ENCODE peak calls at places on chromosomes 3 and 15, in six cellular contexts. F, U, A, O, V and R are unnamed samples.
A peak's percentile ranks its signal among the peaks of the same experiment; 100 is the strongest.

GRCh38 chr15:41870689-41871081 is 23.2 kb downstream of the SPTBN5 start:
- DNase-seq in V (peak; percentile 93), A (no peak), U (no peak), O (peak; percentile 60), F (no peak), R (no peak)

GRCh38 chr3:150745832-150746231 is 17.1 kb downstream of the SIAH2 start:
- DNase-seq in A (no peak), F (no peak), U (no peak), O (no peak), V (no peak), R (no peak)

GRCh38 chr15:74723754-74724334 is 1.5 kb downstream of the CYP1A1 start:
- DNase-seq in F (peak; percentile 25), V (peak; percentile 44), A (peak; percentile 66), O (no peak), U (no peak), R (peak; percentile 36)

GRCh38 chr3:22117751-22118346 is 366.8 kb upstream of the ZNF385D start:
- DNase-seq in U (peak; percentile 34), A (peak; percentile 37), O (no peak), F (no peak), V (no peak), R (no peak)

GRCh38 chr15:38479286-38479685 is 25.4 kb downstream of the FAM98B start:
- DNase-seq in F (no peak), U (no peak), O (no peak), A (no peak), V (no peak), R (no peak)

GRCh38 chr3:36689560-36689959 is 74.8 kb downstream of the DCLK3 start:
- DNase-seq in O (no peak), F (no peak), U (no peak), A (no peak), V (no peak), R (no peak)

GRCh38 chr3:177337548-177338331 is 140.5 kb upstream of the TBL1XR1 start:
- DNase-seq in O (peak; percentile 40), U (no peak), A (peak; percentile 43), V (peak; percentile 26), F (no peak), R (no peak)

GRCh38 chr3:42539871-42540714 is 37.6 kb downstream of the VIPR1 start:
- DNase-seq in U (no peak), F (peak; percentile 1), V (no peak), A (peak; percentile 39), O (peak; percentile 66), R (no peak)

GRCh38 chr3:135895106-135895733 is 70.3 kb upstream of the PPP2R3A start:
- DNase-seq in U (peak; percentile 69), F (peak; percentile 84), V (peak; percentile 92), O (peak; percentile 5), A (peak; percentile 76), R (peak; percentile 68)

GRCh38 chr3:66104535-66104934 is 65.8 kb upstream of the MAGI1 start:
- DNase-seq in F (no peak), U (no peak), A (no peak), O (no peak), V (no peak), R (no peak)

GRCh38 chr3:110608566-110608965 is 463.1 kb upstream of the NECTIN3 start:
- DNase-seq in V (peak; percentile 19), U (peak; percentile 53), F (no peak), O (no peak), A (no peak), R (no peak)

GRCh38 chr3:123119802-123120201 is 53.0 kb downstream of the PDIA5 start:
- DNase-seq in A (no peak), V (no peak), F (no peak), U (no peak), O (no peak), R (no peak)

GRCh38 chr3:42144209-42144608 is 53.1 kb downstream of the TRAK1 start:
- DNase-seq in U (no peak), F (no peak), V (no peak), A (no peak), O (no peak), R (no peak)

GRCh38 chr3:190443257-190443656 is 6.4 kb downstream of the TMEM207 start:
- DNase-seq in O (no peak), V (peak; percentile 68), U (no peak), F (no peak), A (no peak), R (peak; percentile 40)

GRCh38 chr3:133776794-133777438 is 28.7 kb upstream of the SRPRB start:
- DNase-seq in O (no peak), A (no peak), U (no peak), F (no peak), V (no peak), R (no peak)

GRCh38 chr15:56821721-56822425 is 88.6 kb upstream of the ZNF280D start:
- DNase-seq in F (peak; percentile 32), V (peak; percentile 60), A (peak; percentile 77), U (no peak), O (peak; percentile 49), R (peak; percentile 68)

GRCh38 chr3:144590854-144591253 is 619.2 kb downstream of the DIPK2A start:
- DNase-seq in F (no peak), U (peak; percentile 59), A (peak; percentile 66), O (no peak), V (peak; percentile 87), R (peak; percentile 53)

GRCh38 chr15:72584006-72584405 is 70.5 kb upstream of the GOLGA6B start:
- DNase-seq in O (no peak), A (peak; percentile 8), F (no peak), U (no peak), V (no peak), R (no peak)

GRCh38 chr15:64158363-64159134 is 4.3 kb downstream of the PPIB start:
- DNase-seq in U (no peak), A (no peak), O (no peak), F (no peak), V (no peak), R (no peak)

GRCh38 chr3:112104774-112105173 is 18.6 kb downstream of the C3orf52 start:
- DNase-seq in O (no peak), U (no peak), A (no peak), V (no peak), F (no peak), R (no peak)

GRCh38 chr15:62899090-62899493 is 143.5 kb upstream of the TPM1 start:
- DNase-seq in U (no peak), O (no peak), F (no peak), V (no peak), A (no peak), R (no peak)

GRCh38 chr15:90286678-90287077 is 21.2 kb downstream of the NGRN start:
- DNase-seq in A (peak; percentile 33), O (peak; percentile 33), V (peak; percentile 44), F (no peak), U (no peak), R (no peak)

GRCh38 chr3:73453676-73454075 is 171.1 kb downstream of the PDZRN3 start:
- DNase-seq in A (no peak), F (no peak), U (no peak), O (no peak), V (no peak), R (peak; percentile 9)